ENCODE peak calls at places on chromosomes 5 and 9, in four cellular contexts. One of them, this sample, is unnamed.
A peak's percentile ranks its signal among the peaks of the same experiment; 100 is the strongest.

GRCh38 chr5:39800202-39800601 is 375.4 kb upstream of the DAB2 start:
- DNase-seq in stimulated activated CD8-positive, alpha-beta memory T cell treated with anti-CD3 and anti-CD28 coated beads, Interleukin-2, amount 100 ng/mL, for 48 hours: no peak
- DNase-seq in stimulated activated CD4-positive, alpha-beta T cell treated with anti-CD3 and anti-CD28 coated beads, Interleukin-1b, Interleukin-23, amount 100 ng/mL, for 1 hour: no peak
- DNase-seq in lung microvascular endothelial cell: no peak
- DNase-seq in this sample: no peak

GRCh38 chr9:95409650-95410426 is 92.3 kb upstream of the FANCC start:
- DNase-seq in stimulated activated CD4-positive, alpha-beta T cell treated with anti-CD3 and anti-CD28 coated beads, Interleukin-1b, Interleukin-23, amount 100 ng/mL, for 1 hour: no peak
- DNase-seq in stimulated activated CD8-positive, alpha-beta memory T cell treated with anti-CD3 and anti-CD28 coated beads, Interleukin-2, amount 100 ng/mL, for 48 hours: no peak
- DNase-seq in lung microvascular endothelial cell: peak; percentile 15
- DNase-seq in this sample: no peak

GRCh38 chr9:103804077-103804735 is 289.9 kb upstream of the SMC2 start:
- DNase-seq in lung microvascular endothelial cell: peak; percentile 8
- DNase-seq in stimulated activated CD4-positive, alpha-beta T cell treated with anti-CD3 and anti-CD28 coated beads, Interleukin-1b, Interleukin-23, amount 100 ng/mL, for 1 hour: no peak
- DNase-seq in stimulated activated CD8-positive, alpha-beta memory T cell treated with anti-CD3 and anti-CD28 coated beads, Interleukin-2, amount 100 ng/mL, for 48 hours: no peak
- DNase-seq in this sample: no peak

GRCh38 chr9:92746567-92747458 is 17.8 kb downstream of the BICD2 start:
- DNase-seq in stimulated activated CD4-positive, alpha-beta T cell treated with anti-CD3 and anti-CD28 coated beads, Interleukin-1b, Interleukin-23, amount 100 ng/mL, for 1 hour: no peak
- DNase-seq in lung microvascular endothelial cell: peak; percentile 76
- DNase-seq in stimulated activated CD8-positive, alpha-beta memory T cell treated with anti-CD3 and anti-CD28 coated beads, Interleukin-2, amount 100 ng/mL, for 48 hours: no peak
- DNase-seq in this sample: no peak

GRCh38 chr9:133509179-133510083 is 15.3 kb downstream of the MYMK start:
- DNase-seq in stimulated activated CD4-positive, alpha-beta T cell treated with anti-CD3 and anti-CD28 coated beads, Interleukin-1b, Interleukin-23, amount 100 ng/mL, for 1 hour: no peak
- DNase-seq in lung microvascular endothelial cell: peak; percentile 12
- DNase-seq in stimulated activated CD8-positive, alpha-beta memory T cell treated with anti-CD3 and anti-CD28 coated beads, Interleukin-2, amount 100 ng/mL, for 48 hours: no peak
- DNase-seq in this sample: no peak

GRCh38 chr9:132192728-132193127 is 30.9 kb downstream of the NTNG2 start:
- DNase-seq in lung microvascular endothelial cell: peak; percentile 27
- DNase-seq in stimulated activated CD4-positive, alpha-beta T cell treated with anti-CD3 and anti-CD28 coated beads, Interleukin-1b, Interleukin-23, amount 100 ng/mL, for 1 hour: no peak
- DNase-seq in stimulated activated CD8-positive, alpha-beta memory T cell treated with anti-CD3 and anti-CD28 coated beads, Interleukin-2, amount 100 ng/mL, for 48 hours: no peak
- DNase-seq in this sample: peak; percentile 30

GRCh38 chr5:81852277-81853004 is 101.5 kb upstream of the SSBP2 start:
- DNase-seq in lung microvascular endothelial cell: no peak
- DNase-seq in stimulated activated CD8-positive, alpha-beta memory T cell treated with anti-CD3 and anti-CD28 coated beads, Interleukin-2, amount 100 ng/mL, for 48 hours: no peak
- DNase-seq in stimulated activated CD4-positive, alpha-beta T cell treated with anti-CD3 and anti-CD28 coated beads, Interleukin-1b, Interleukin-23, amount 100 ng/mL, for 1 hour: no peak
- DNase-seq in this sample: no peak

GRCh38 chr5:113378960-113379541 is 55.7 kb downstream of the TSSK1B start:
- DNase-seq in lung microvascular endothelial cell: peak; percentile 72
- DNase-seq in stimulated activated CD8-positive, alpha-beta memory T cell treated with anti-CD3 and anti-CD28 coated beads, Interleukin-2, amount 100 ng/mL, for 48 hours: peak; percentile 43
- DNase-seq in stimulated activated CD4-positive, alpha-beta T cell treated with anti-CD3 and anti-CD28 coated beads, Interleukin-1b, Interleukin-23, amount 100 ng/mL, for 1 hour: peak; percentile 12
- DNase-seq in this sample: no peak

GRCh38 chr5:139650031-139650688 is 2.0 kb downstream of the CXXC5 start:
- DNase-seq in stimulated activated CD4-positive, alpha-beta T cell treated with anti-CD3 and anti-CD28 coated beads, Interleukin-1b, Interleukin-23, amount 100 ng/mL, for 1 hour: no peak
- DNase-seq in stimulated activated CD8-positive, alpha-beta memory T cell treated with anti-CD3 and anti-CD28 coated beads, Interleukin-2, amount 100 ng/mL, for 48 hours: no peak
- DNase-seq in lung microvascular endothelial cell: peak; percentile 66
- DNase-seq in this sample: no peak

GRCh38 chr5:10456583-10457562 is 15.2 kb downstream of the ROPN1L start:
- DNase-seq in stimulated activated CD8-positive, alpha-beta memory T cell treated with anti-CD3 and anti-CD28 coated beads, Interleukin-2, amount 100 ng/mL, for 48 hours: no peak
- DNase-seq in stimulated activated CD4-positive, alpha-beta T cell treated with anti-CD3 and anti-CD28 coated beads, Interleukin-1b, Interleukin-23, amount 100 ng/mL, for 1 hour: no peak
- DNase-seq in lung microvascular endothelial cell: peak; percentile 47
- DNase-seq in this sample: no peak

This sample was measured in cerebellar nuclear complex.